ENCODE peak calls at places on chromosome 14, in nine cellular contexts. V is COLO829; J is AG04450; W is NCI-H2171; B is Right ventricle myocardium superior; H is left cardiac atrium; S is stimulated activated CD4-positive, alpha-beta T cell treated with anti-CD3 and anti-CD28 coated beads, TNF-alpha, amount 100 ng/mL, for 24 hours; Y is activated T-helper 1 cell treated with anti-CD3 and anti-CD28 coated beads, Interleukin-12 subunit alpha, Interleukin-12 subunit beta, Interleukin-2, Interleukin-4 antibody, amounts not matched to agents 30 ng/mL and 10 ng/mL and 1 ng/mL, durations not matched to agents 14 hours and 24 hours and 36 hours; R is H7. G is an unnamed sample.

GRCh38 chr14:83826838-83827237 is 1703.1 kb upstream of the FLRT2 start:
- DNase-seq in V (no peak), J (no peak), W (no peak), B (no peak), H (no peak), S (no peak), Y (no peak), R (no peak), G (no peak)

GRCh38 chr14:94113490-94113889 is 3.0 kb downstream of the IFI27 start:
- DNase-seq in V (no peak), J (no peak), W (no peak), B (peak; percentile 77), H (peak; percentile 58), S (no peak), Y (no peak), R (no peak), G (peak; percentile 62)

GRCh38 chr14:23206422-23207145 is 23.1 kb upstream of the SLC7A8 start:
- DNase-seq in V (no peak), J (no peak), W (no peak), B (no peak), H (no peak), S (no peak), Y (no peak), R (no peak), G (no peak)

GRCh38 chr14:75369506-75369905 is 58.3 kb upstream of the JDP2 start:
- DNase-seq in V (no peak), J (no peak), W (no peak), B (no peak), H (no peak), S (no peak), Y (no peak), R (no peak), G (no peak)

GRCh38 chr14:97970222-97970621 is 1173.0 kb downstream of the VRK1 start:
- DNase-seq in V (no peak), J (no peak), W (no peak), B (no peak), H (no peak), S (no peak), Y (no peak), R (no peak), G (no peak)

GRCh38 chr14:101925152-101925551 is 39.2 kb upstream of the DYNC1H1 start:
- DNase-seq in V (no peak), J (no peak), W (no peak), B (peak; percentile 37), H (no peak), S (no peak), Y (no peak), R (no peak), G (no peak)

GRCh38 chr14:81127785-81128184 is 93.0 kb downstream of the GTF2A1 start:
- DNase-seq in V (no peak), J (no peak), W (no peak), B (no peak), H (no peak), S (no peak), Y (no peak), R (no peak), G (no peak)

GRCh38 chr14:72597834-72598233 is 296.1 kb downstream of the DPF3 start:
- DNase-seq in V (no peak), J (no peak), W (no peak), B (no peak), H (no peak), S (no peak), Y (no peak), R (no peak), G (no peak)

GRCh38 chr14:89807151-89807550 is 147.4 kb downstream of the EFCAB11 start:
- DNase-seq in V (no peak), J (no peak), W (peak; percentile 10), B (no peak), H (no peak), S (no peak), Y (no peak), R (no peak), G (no peak)

GRCh38 chr14:92695562-92695961 is 52.9 kb downstream of the LGMN start:
- DNase-seq in V (no peak), J (no peak), W (no peak), B (no peak), H (no peak), S (no peak), Y (no peak), R (no peak), G (no peak)

GRCh38 chr14:52298795-52299194 is 15.3 kb upstream of the PTGER2 start:
- DNase-seq in V (no peak), J (no peak), W (no peak), B (no peak), H (no peak), S (no peak), Y (no peak), R (no peak), G (no peak)

GRCh38 chr14:60266021-60266937 is 17.3 kb downstream of the PPM1A start:
- DNase-seq in V (no peak), J (no peak), W (no peak), B (no peak), H (no peak), S (no peak), Y (no peak), R (peak; percentile 43), G (peak; percentile 56)

GRCh38 chr14:75559451-75560187 is 18.8 kb upstream of the FLVCR2 start:
- DNase-seq in V (no peak), J (no peak), W (no peak), B (peak; percentile 50), H (peak; percentile 42), S (no peak), Y (peak; percentile 42), R (no peak), G (no peak)

GRCh38 chr14:32950584-32950983 is 11.9 kb downstream of the NPAS3 start:
- DNase-seq in V (no peak), J (no peak), W (no peak), B (no peak), H (no peak), S (no peak), Y (no peak), R (no peak), G (no peak)

GRCh38 chr14:77022219-77022852 is 6.2 kb downstream of the IRF2BPL start:
- DNase-seq in V (no peak), J (no peak), W (no peak), B (no peak), H (no peak), S (no peak), Y (no peak), R (no peak), G (no peak)

GRCh38 chr14:93103392-93104080 is 12.2 kb downstream of the ITPK1 start:
- DNase-seq in V (no peak), J (no peak), W (no peak), B (peak; percentile 64), H (no peak), S (peak; percentile 15), Y (peak; percentile 77), R (peak; percentile 26), G (no peak)

GRCh38 chr14:104461676-104462443 is 117.7 kb upstream of the C14orf180 start:
- DNase-seq in V (no peak), J (no peak), W (peak; percentile 22), B (no peak), H (no peak), S (no peak), Y (no peak), R (no peak), G (no peak)

GRCh38 chr14:80634106-80634758 is 307.3 kb downstream of the CEP128 start:
- DNase-seq in V (peak; percentile 38), J (no peak), W (no peak), B (no peak), H (no peak), S (no peak), Y (no peak), R (no peak), G (peak; percentile 62)

GRCh38 chr14:73788871-73789590 is 62.6 kb upstream of the PTGR2 start:
- DNase-seq in V (no peak), J (no peak), W (no peak), B (no peak), H (no peak), S (no peak), Y (no peak), R (no peak), G (no peak)